ENCODE peak calls at places on chromosomes 7 and 10, in seven cellular contexts. One of them, this sample, is unnamed.

GRCh38 chr10:86757110-86757790 is 831 bp downstream of the BMPR1A start:
- DNase-seq in stimulated activated CD8-positive, alpha-beta memory T cell treated with anti-CD3 and anti-CD28 coated beads, Interleukin-7, amount 100 ng/mL, for 4 hours: no peak
- DNase-seq in GM03348: peak
- DNase-seq in T follicular helper cell: no peak
- DNase-seq in stimulated activated effector memory CD8-positive, alpha-beta T cell treated with anti-CD3 and anti-CD28 coated beads, Interleukin-12 subunit alpha, Interleukin-12 subunit beta, amount 100 ng/mL, for 72 hours: no peak
- DNase-seq in AG04450: no peak
- DNase-seq in Kasumi-1: peak
- DNase-seq in this sample: no peak

GRCh38 chr10:112896273-112896672 is 53.8 kb upstream of the TCF7L2 start:
- DNase-seq in GM03348: no peak
- DNase-seq in AG04450: no peak
- DNase-seq in Kasumi-1: no peak
- DNase-seq in stimulated activated effector memory CD8-positive, alpha-beta T cell treated with anti-CD3 and anti-CD28 coated beads, Interleukin-12 subunit alpha, Interleukin-12 subunit beta, amount 100 ng/mL, for 72 hours: no peak
- DNase-seq in stimulated activated CD8-positive, alpha-beta memory T cell treated with anti-CD3 and anti-CD28 coated beads, Interleukin-7, amount 100 ng/mL, for 4 hours: no peak
- DNase-seq in T follicular helper cell: no peak
- DNase-seq in this sample: no peak

GRCh38 chr10:124992462-124993344 is 50.8 kb downstream of the ZRANB1 start:
- DNase-seq in stimulated activated effector memory CD8-positive, alpha-beta T cell treated with anti-CD3 and anti-CD28 coated beads, Interleukin-12 subunit alpha, Interleukin-12 subunit beta, amount 100 ng/mL, for 72 hours: no peak
- DNase-seq in AG04450: peak
- DNase-seq in Kasumi-1: peak
- DNase-seq in stimulated activated CD8-positive, alpha-beta memory T cell treated with anti-CD3 and anti-CD28 coated beads, Interleukin-7, amount 100 ng/mL, for 4 hours: no peak
- DNase-seq in GM03348: peak
- DNase-seq in T follicular helper cell: no peak
- DNase-seq in this sample: no peak

GRCh38 chr10:896982-897381 is 34.5 kb downstream of the LARP4B start:
- DNase-seq in stimulated activated effector memory CD8-positive, alpha-beta T cell treated with anti-CD3 and anti-CD28 coated beads, Interleukin-12 subunit alpha, Interleukin-12 subunit beta, amount 100 ng/mL, for 72 hours: no peak
- DNase-seq in Kasumi-1: no peak
- DNase-seq in GM03348: no peak
- DNase-seq in stimulated activated CD8-positive, alpha-beta memory T cell treated with anti-CD3 and anti-CD28 coated beads, Interleukin-7, amount 100 ng/mL, for 4 hours: no peak
- DNase-seq in T follicular helper cell: no peak
- DNase-seq in AG04450: no peak
- DNase-seq in this sample: no peak

GRCh38 chr10:124903119-124903518 is 38.8 kb upstream of the ZRANB1 start:
- DNase-seq in Kasumi-1: no peak
- DNase-seq in AG04450: no peak
- DNase-seq in GM03348: no peak
- DNase-seq in stimulated activated effector memory CD8-positive, alpha-beta T cell treated with anti-CD3 and anti-CD28 coated beads, Interleukin-12 subunit alpha, Interleukin-12 subunit beta, amount 100 ng/mL, for 72 hours: no peak
- DNase-seq in stimulated activated CD8-positive, alpha-beta memory T cell treated with anti-CD3 and anti-CD28 coated beads, Interleukin-7, amount 100 ng/mL, for 4 hours: no peak
- DNase-seq in T follicular helper cell: no peak
- DNase-seq in this sample: no peak

GRCh38 chr7:30556854-30557644 is 37.6 kb upstream of the GARS1 start:
- DNase-seq in GM03348: no peak
- DNase-seq in AG04450: no peak
- DNase-seq in stimulated activated effector memory CD8-positive, alpha-beta T cell treated with anti-CD3 and anti-CD28 coated beads, Interleukin-12 subunit alpha, Interleukin-12 subunit beta, amount 100 ng/mL, for 72 hours: no peak
- DNase-seq in T follicular helper cell: no peak
- DNase-seq in stimulated activated CD8-positive, alpha-beta memory T cell treated with anti-CD3 and anti-CD28 coated beads, Interleukin-7, amount 100 ng/mL, for 4 hours: no peak
- DNase-seq in Kasumi-1: no peak
- DNase-seq in this sample: no peak

GRCh38 chr10:103576862-103577261 is 83.4 kb downstream of the NEURL1 start:
- DNase-seq in stimulated activated effector memory CD8-positive, alpha-beta T cell treated with anti-CD3 and anti-CD28 coated beads, Interleukin-12 subunit alpha, Interleukin-12 subunit beta, amount 100 ng/mL, for 72 hours: no peak
- DNase-seq in Kasumi-1: no peak
- DNase-seq in stimulated activated CD8-positive, alpha-beta memory T cell treated with anti-CD3 and anti-CD28 coated beads, Interleukin-7, amount 100 ng/mL, for 4 hours: no peak
- DNase-seq in GM03348: no peak
- DNase-seq in AG04450: no peak
- DNase-seq in T follicular helper cell: no peak
- DNase-seq in this sample: no peak

GRCh38 chr7:50404392-50404791 is 45.8 kb downstream of the FIGNL1 start:
- DNase-seq in GM03348: no peak
- DNase-seq in T follicular helper cell: no peak
- DNase-seq in stimulated activated CD8-positive, alpha-beta memory T cell treated with anti-CD3 and anti-CD28 coated beads, Interleukin-7, amount 100 ng/mL, for 4 hours: no peak
- DNase-seq in AG04450: no peak
- DNase-seq in stimulated activated effector memory CD8-positive, alpha-beta T cell treated with anti-CD3 and anti-CD28 coated beads, Interleukin-12 subunit alpha, Interleukin-12 subunit beta, amount 100 ng/mL, for 72 hours: no peak
- DNase-seq in Kasumi-1: no peak
- DNase-seq in this sample: no peak

GRCh38 chr7:1961776-1962276 is 270.9 kb downstream of the MAD1L1 start:
- DNase-seq in Kasumi-1: no peak
- DNase-seq in AG04450: peak
- DNase-seq in stimulated activated effector memory CD8-positive, alpha-beta T cell treated with anti-CD3 and anti-CD28 coated beads, Interleukin-12 subunit alpha, Interleukin-12 subunit beta, amount 100 ng/mL, for 72 hours: peak
- DNase-seq in T follicular helper cell: no peak
- DNase-seq in GM03348: no peak
- DNase-seq in stimulated activated CD8-positive, alpha-beta memory T cell treated with anti-CD3 and anti-CD28 coated beads, Interleukin-7, amount 100 ng/mL, for 4 hours: peak
- DNase-seq in this sample: peak

GRCh38 chr7:157498690-157499089 is 161.9 kb downstream of the DNAJB6 start:
- DNase-seq in GM03348: no peak
- DNase-seq in AG04450: no peak
- DNase-seq in T follicular helper cell: no peak
- DNase-seq in stimulated activated CD8-positive, alpha-beta memory T cell treated with anti-CD3 and anti-CD28 coated beads, Interleukin-7, amount 100 ng/mL, for 4 hours: no peak
- DNase-seq in Kasumi-1: no peak
- DNase-seq in stimulated activated effector memory CD8-positive, alpha-beta T cell treated with anti-CD3 and anti-CD28 coated beads, Interleukin-12 subunit alpha, Interleukin-12 subunit beta, amount 100 ng/mL, for 72 hours: no peak
- DNase-seq in this sample: no peak

GRCh38 chr7:24732646-24733413 is 24.4 kb downstream of the GSDME start:
- DNase-seq in GM03348: peak
- DNase-seq in stimulated activated CD8-positive, alpha-beta memory T cell treated with anti-CD3 and anti-CD28 coated beads, Interleukin-7, amount 100 ng/mL, for 4 hours: no peak
- DNase-seq in Kasumi-1: no peak
- DNase-seq in T follicular helper cell: no peak
- DNase-seq in AG04450: peak
- DNase-seq in stimulated activated effector memory CD8-positive, alpha-beta T cell treated with anti-CD3 and anti-CD28 coated beads, Interleukin-12 subunit alpha, Interleukin-12 subunit beta, amount 100 ng/mL, for 72 hours: no peak
- DNase-seq in this sample: no peak

GRCh38 chr10:64091889-64092288 is 570.7 kb downstream of the REEP3 start:
- DNase-seq in GM03348: peak
- DNase-seq in AG04450: no peak
- DNase-seq in Kasumi-1: peak
- DNase-seq in stimulated activated effector memory CD8-positive, alpha-beta T cell treated with anti-CD3 and anti-CD28 coated beads, Interleukin-12 subunit alpha, Interleukin-12 subunit beta, amount 100 ng/mL, for 72 hours: no peak
- DNase-seq in stimulated activated CD8-positive, alpha-beta memory T cell treated with anti-CD3 and anti-CD28 coated beads, Interleukin-7, amount 100 ng/mL, for 4 hours: no peak
- DNase-seq in T follicular helper cell: no peak
- DNase-seq in this sample: no peak

GRCh38 chr7:10940748-10941358 is 32.8 kb upstream of the PHF14 start:
- DNase-seq in stimulated activated CD8-positive, alpha-beta memory T cell treated with anti-CD3 and anti-CD28 coated beads, Interleukin-7, amount 100 ng/mL, for 4 hours: no peak
- DNase-seq in Kasumi-1: peak
- DNase-seq in GM03348: no peak
- DNase-seq in stimulated activated effector memory CD8-positive, alpha-beta T cell treated with anti-CD3 and anti-CD28 coated beads, Interleukin-12 subunit alpha, Interleukin-12 subunit beta, amount 100 ng/mL, for 72 hours: no peak
- DNase-seq in T follicular helper cell: no peak
- DNase-seq in AG04450: no peak
- DNase-seq in this sample: peak

GRCh38 chr7:50674896-50675835 is 107.5 kb downstream of the GRB10 start:
- DNase-seq in T follicular helper cell: no peak
- DNase-seq in AG04450: no peak
- DNase-seq in GM03348: no peak
- DNase-seq in stimulated activated CD8-positive, alpha-beta memory T cell treated with anti-CD3 and anti-CD28 coated beads, Interleukin-7, amount 100 ng/mL, for 4 hours: no peak
- DNase-seq in stimulated activated effector memory CD8-positive, alpha-beta T cell treated with anti-CD3 and anti-CD28 coated beads, Interleukin-12 subunit alpha, Interleukin-12 subunit beta, amount 100 ng/mL, for 72 hours: no peak
- DNase-seq in Kasumi-1: no peak
- DNase-seq in this sample: no peak

GRCh38 chr10:129079705-129080104 is 387.3 kb upstream of the MGMT start:
- DNase-seq in GM03348: no peak
- DNase-seq in stimulated activated CD8-positive, alpha-beta memory T cell treated with anti-CD3 and anti-CD28 coated beads, Interleukin-7, amount 100 ng/mL, for 4 hours: no peak
- DNase-seq in AG04450: no peak
- DNase-seq in Kasumi-1: no peak
- DNase-seq in stimulated activated effector memory CD8-positive, alpha-beta T cell treated with anti-CD3 and anti-CD28 coated beads, Interleukin-12 subunit alpha, Interleukin-12 subunit beta, amount 100 ng/mL, for 72 hours: no peak
- DNase-seq in T follicular helper cell: no peak
- DNase-seq in this sample: no peak

GRCh38 chr10:86182150-86182549 is 184.4 kb downstream of the GRID1 start:
- DNase-seq in AG04450: no peak
- DNase-seq in stimulated activated effector memory CD8-positive, alpha-beta T cell treated with anti-CD3 and anti-CD28 coated beads, Interleukin-12 subunit alpha, Interleukin-12 subunit beta, amount 100 ng/mL, for 72 hours: no peak
- DNase-seq in stimulated activated CD8-positive, alpha-beta memory T cell treated with anti-CD3 and anti-CD28 coated beads, Interleukin-7, amount 100 ng/mL, for 4 hours: no peak
- DNase-seq in T follicular helper cell: no peak
- DNase-seq in Kasumi-1: no peak
- DNase-seq in GM03348: no peak
- DNase-seq in this sample: no peak

This sample was measured in naive thymus-derived CD8-positive, alpha-beta T cell.